ENCODE peak calls at places on chromosomes 3 and 15, in six cellular contexts. L is stromal cell of bone marrow, H is heart left ventricle, G is suprapubic skin, U is HCT116, N is GM23338. M is an unnamed sample.
A peak's percentile ranks its signal among the peaks of the same experiment; 100 is the strongest.

GRCh38 chr3:113166719-113167492 is 44.5 kb upstream of the BOC start:
- DNase-seq in G (peak; percentile 73), N (peak; percentile 40), L (peak; percentile 30), H (peak; percentile 13), U (no peak), M (no peak)

GRCh38 chr15:68341851-68342336 is 64.3 kb downstream of the FEM1B start:
- DNase-seq in U (no peak), N (no peak), G (no peak), L (no peak), H (no peak), M (no peak)

GRCh38 chr3:127781411-127782001 is 40.8 kb downstream of the MGLL start:
- DNase-seq in U (no peak), N (no peak), G (no peak), H (peak; percentile 44), L (peak; percentile 59), M (no peak)

GRCh38 chr3:178083906-178084823 is 452.1 kb upstream of the KCNMB2 start:
- DNase-seq in L (no peak), N (peak; percentile 58), H (no peak), G (no peak), U (peak; percentile 8), M (peak; percentile 10)

GRCh38 chr3:51024765-51025681 is 350.3 kb downstream of the DOCK3 start:
- DNase-seq in G (no peak), H (peak; percentile 8), N (peak; percentile 3), U (no peak), L (no peak), M (no peak)

GRCh38 chr15:76566276-76566675 is 229.7 kb downstream of the ISL2 start:
- DNase-seq in H (no peak), L (peak; percentile 13), G (no peak), U (no peak), N (no peak), M (no peak)

GRCh38 chr3:125035217-125035616 is 20.6 kb downstream of the HEG1 start:
- DNase-seq in U (no peak), N (no peak), H (no peak), G (no peak), L (no peak), M (no peak)

GRCh38 chr15:65318870-65319356 is 14.4 kb downstream of the RNU5B-1 start:
- DNase-seq in H (peak; percentile 75), N (peak; percentile 87), U (peak; percentile 66), G (peak; percentile 81), L (peak; percentile 64), M (peak; percentile 68)

GRCh38 chr15:82317091-82317489 is 32.2 kb downstream of the GOLGA6L10 start:
- DNase-seq in H (no peak), U (no peak), L (no peak), G (peak; percentile 34), N (no peak), M (no peak)

GRCh38 chr3:143951351-143951971 is 20.2 kb upstream of the DIPK2A start:
- DNase-seq in G (no peak), L (no peak), H (peak; percentile 8), U (peak; percentile 26), N (peak; percentile 69), M (peak; percentile 34)

GRCh38 chr3:191239439-191240035 is 40.5 kb downstream of the OSTN start:
- DNase-seq in L (no peak), G (no peak), N (no peak), U (no peak), H (no peak), M (no peak)

GRCh38 chr3:161273589-161274218 is 52.6 kb downstream of the NMD3 start:
- DNase-seq in N (peak; percentile 78), L (peak; percentile 23), G (no peak), U (peak; percentile 33), H (no peak), M (peak; percentile 28)

GRCh38 chr15:65201918-65202317 is 9.4 kb downstream of the CILP start:
- DNase-seq in H (no peak), N (no peak), G (no peak), L (no peak), U (no peak), M (no peak)

GRCh38 chr15:85592148-85592547 is 202.6 kb downstream of the KLHL25 start:
- DNase-seq in L (peak; percentile 83), G (no peak), N (peak; percentile 21), U (no peak), H (no peak), M (peak; percentile 27)

GRCh38 chr3:133509482-133509881 is 64.0 kb upstream of the CDV3 start:
- DNase-seq in G (no peak), L (peak; percentile 7), H (no peak), N (no peak), U (no peak), M (no peak)

GRCh38 chr3:38643090-38643489 is 6.4 kb downstream of the SCN5A start:
- DNase-seq in U (no peak), L (no peak), H (no peak), G (peak; percentile 26), N (no peak), M (no peak)

GRCh38 chr3:170128259-170128976 is 53.1 kb downstream of the PHC3 start:
- DNase-seq in U (no peak), G (no peak), H (no peak), N (no peak), L (no peak), M (no peak)

GRCh38 chr3:184289426-184289938 is 9.6 kb upstream of the PSMD2 start:
- DNase-seq in U (peak; percentile 76), L (no peak), H (no peak), G (no peak), N (peak; percentile 91), M (no peak)

GRCh38 chr3:185059766-185060165 is 93.1 kb downstream of the C3orf70 start:
- DNase-seq in G (no peak), L (no peak), N (no peak), H (no peak), U (no peak), M (no peak)

GRCh38 chr3:102079809-102080197 is 230.5 kb downstream of the NFKBIZ start:
- DNase-seq in U (no peak), L (no peak), G (no peak), H (no peak), N (no peak), M (no peak)

GRCh38 chr3:189298469-189299375 is 127.0 kb downstream of the TPRG1 start:
- DNase-seq in G (no peak), H (no peak), U (no peak), N (no peak), L (no peak), M (no peak)

M was measured in HepG2.